ENCODE peak calls at places on chromosomes 13 and 19, in four cellular contexts. H, E, P and V are unnamed samples.

GRCh38 chr13:80379245-80379644 is 38.3 kb upstream of the SPRY2 start:
- DNase-seq in H (no peak), E (no peak), P (no peak), V (no peak)

GRCh38 chr13:19184176-19184575 is 2.6 kb upstream of the TUBA3C start:
- DNase-seq in H (no peak), E (no peak), P (no peak), V (peak)

GRCh38 chr13:43267916-43268315 is 244.5 kb downstream of the DNAJC15 start:
- DNase-seq in H (no peak), E (no peak), P (no peak), V (no peak)

GRCh38 chr19:46977548-46977947 is 42.1 kb upstream of the NPAS1 start:
- DNase-seq in H (no peak), E (no peak), P (peak), V (no peak)

GRCh38 chr13:83184819-83185218 is 697.5 kb downstream of the SLITRK1 start:
- DNase-seq in H (no peak), E (no peak), P (no peak), V (no peak)

GRCh38 chr19:47720669-47721068 is 7.4 kb downstream of the EHD2 start:
- DNase-seq in H (no peak), E (no peak), P (no peak), V (no peak)

GRCh38 chr19:5154129-5154798 is 185.4 kb downstream of the KDM4B start:
- DNase-seq in H (no peak), E (peak), P (peak), V (no peak)

GRCh38 chr13:23268441-23268840 is 87.7 kb downstream of the SGCG start:
- DNase-seq in H (peak), E (no peak), P (no peak), V (no peak)

GRCh38 chr13:99935772-99936171 is 35.8 kb downstream of the ZIC5 start:
- DNase-seq in H (no peak), E (no peak), P (no peak), V (no peak)

GRCh38 chr19:18610556-18611326 is 1.9 kb upstream of the TMEM59L start:
- DNase-seq in H (no peak), E (no peak), P (no peak), V (no peak)
- TF ChIP-seq POLR2AphosphoS5 in H (no peak), E (no peak), P (no peak), V (no peak)

DNA sequence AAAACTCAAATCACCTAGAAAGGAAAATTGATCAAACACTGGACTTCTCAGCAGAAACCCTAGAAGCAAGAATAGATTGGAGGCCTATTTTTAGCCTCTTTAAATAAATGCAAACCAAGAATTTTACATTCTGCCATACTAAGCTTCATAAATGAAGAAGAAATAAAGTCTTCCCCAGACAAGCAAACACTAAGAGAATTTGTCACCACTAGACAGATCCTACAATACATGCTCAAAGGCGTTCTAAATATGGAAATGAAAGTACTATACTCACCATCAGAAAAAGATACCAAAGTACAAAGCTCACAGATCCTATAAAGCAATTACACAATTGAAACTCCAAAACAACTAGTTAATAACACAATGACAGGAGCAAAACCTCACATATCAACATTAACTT is 578.1 kb downstream of the UQCRFS1 start:
- DNase-seq in H (no peak), E (no peak), P (no peak), V (no peak)
- TF ChIP-seq CTCF in H (no peak), E (no peak), P (no peak), V (no peak)

DNA sequence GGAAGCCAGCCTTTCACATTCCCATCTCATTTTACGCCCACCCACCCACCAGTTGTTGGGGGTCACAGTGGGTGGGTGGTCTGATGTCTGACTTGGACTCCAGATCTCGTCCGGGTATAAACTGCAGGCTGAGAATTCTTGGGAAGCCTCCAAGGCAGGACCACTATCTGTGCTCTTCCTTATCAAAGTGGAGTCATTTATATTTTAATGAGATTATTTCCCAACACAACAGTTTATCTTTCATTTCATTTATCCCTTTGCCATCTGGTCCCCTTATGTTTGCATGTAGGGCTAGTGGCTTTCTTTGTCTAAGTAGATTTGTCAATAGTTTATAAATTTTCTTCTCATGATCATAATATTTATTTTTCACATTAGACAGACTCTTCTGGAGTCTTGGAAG is 3.5 kb upstream of the FAM124A start:
- DNase-seq in H (no peak), E (no peak), P (no peak), V (no peak)
- TF ChIP-seq POLR2AphosphoS5 in H (no peak), E (no peak), P (no peak), V (no peak)

GRCh38 chr19:35596366-35596999 is 10.5 kb downstream of the PMIS2 start:
- DNase-seq in H (peak), E (peak), P (no peak), V (no peak)
- TF ChIP-seq CTCF in H (no peak), E (no peak), P (no peak), V (no peak)

DNA sequence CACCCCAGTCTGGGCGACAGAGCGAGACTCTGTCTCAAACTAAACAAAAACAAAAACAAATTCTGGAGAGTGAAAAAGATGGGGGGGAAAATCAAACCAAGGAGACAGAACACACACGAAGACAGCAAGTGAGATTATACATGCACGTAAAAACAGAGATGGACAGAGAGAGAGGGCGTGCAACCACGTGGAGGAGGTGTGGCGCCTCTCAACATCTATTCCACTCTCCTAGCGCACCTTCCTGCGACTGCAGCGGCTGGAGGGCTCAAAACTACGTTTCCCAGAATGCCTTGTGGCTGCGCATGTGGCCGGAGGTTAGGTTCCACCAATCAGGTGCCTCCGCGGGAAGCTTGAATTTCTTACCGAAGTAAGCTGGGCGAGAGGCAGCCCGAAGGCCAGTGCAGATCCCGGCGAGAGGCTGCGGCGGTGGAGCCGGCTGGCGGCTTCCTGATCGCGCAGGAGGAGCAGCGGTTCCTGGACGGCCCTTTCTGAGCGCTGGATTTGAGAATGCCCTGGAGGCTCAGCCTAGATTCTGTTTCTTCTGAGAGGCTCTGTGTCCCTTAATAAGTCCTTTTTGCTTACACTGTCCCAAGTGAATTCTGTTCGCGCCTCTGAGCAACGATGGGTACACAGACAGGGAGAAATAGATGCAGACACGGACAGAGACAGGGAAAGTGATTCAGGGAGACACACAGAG is 13.1 kb upstream of the NANOS2 start:
- DNase-seq in H (peak), E (peak), P (peak), V (no peak)
- TF ChIP-seq POLR2AphosphoS5 in H (peak), E (peak), P (peak), V (peak)

GRCh38 chr13:29564828-29565227 is 30.7 kb downstream of the SLC7A1 start:
- DNase-seq in H (no peak), E (no peak), P (no peak), V (no peak)
- TF ChIP-seq CTCF in H (no peak), E (no peak), P (no peak), V (no peak)

GRCh38 chr13:67230243-67230773 is at the start of gene PCDH9:
- DNase-seq in H (peak), E (peak), P (peak), V (peak)
- TF ChIP-seq POLR2AphosphoS5 in H (no peak), E (no peak), P (peak), V (peak)

DNA sequence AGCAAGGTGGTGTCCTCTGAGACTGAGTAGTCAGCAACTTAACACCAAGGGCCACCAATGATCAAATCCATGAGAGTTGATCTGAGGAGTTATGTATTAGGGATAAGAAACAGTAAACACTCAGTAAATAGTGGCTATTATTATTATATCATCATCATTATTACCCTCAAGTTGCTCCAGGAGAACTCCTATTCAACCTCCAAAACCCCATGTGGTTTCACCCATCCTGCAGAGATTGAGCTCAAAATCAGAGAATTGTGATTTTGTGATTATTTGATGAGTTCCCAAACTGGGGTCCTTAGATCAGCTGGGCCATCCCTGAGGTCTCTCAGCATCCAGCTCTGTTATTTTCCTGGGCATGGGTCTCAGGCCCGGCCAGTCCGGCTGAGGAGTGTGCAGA is 3.5 kb upstream of the CGB7 start:
- DNase-seq in H (no peak), E (no peak), P (no peak), V (no peak)
- TF ChIP-seq CTCF in H (no peak), E (no peak), P (no peak), V (no peak)

GRCh38 chr19:29666634-29667389 is 1.6 kb downstream of the PLEKHF1 start:
- DNase-seq in H (no peak), E (peak), P (peak), V (no peak)

GRCh38 chr19:29667390-29667783 is 2.1 kb downstream of the PLEKHF1 start:
- DNase-seq in H (no peak), E (no peak), P (peak), V (no peak)

GRCh38 chr19:29664753-29665214 is 477 bp upstream of the PLEKHF1 start:
- DNase-seq in H (no peak), E (no peak), P (no peak), V (no peak)

GRCh38 chr19:29665215-29665825 is at the start of gene PLEKHF1:
- DNase-seq in H (no peak), E (peak), P (peak), V (no peak)

DNA sequence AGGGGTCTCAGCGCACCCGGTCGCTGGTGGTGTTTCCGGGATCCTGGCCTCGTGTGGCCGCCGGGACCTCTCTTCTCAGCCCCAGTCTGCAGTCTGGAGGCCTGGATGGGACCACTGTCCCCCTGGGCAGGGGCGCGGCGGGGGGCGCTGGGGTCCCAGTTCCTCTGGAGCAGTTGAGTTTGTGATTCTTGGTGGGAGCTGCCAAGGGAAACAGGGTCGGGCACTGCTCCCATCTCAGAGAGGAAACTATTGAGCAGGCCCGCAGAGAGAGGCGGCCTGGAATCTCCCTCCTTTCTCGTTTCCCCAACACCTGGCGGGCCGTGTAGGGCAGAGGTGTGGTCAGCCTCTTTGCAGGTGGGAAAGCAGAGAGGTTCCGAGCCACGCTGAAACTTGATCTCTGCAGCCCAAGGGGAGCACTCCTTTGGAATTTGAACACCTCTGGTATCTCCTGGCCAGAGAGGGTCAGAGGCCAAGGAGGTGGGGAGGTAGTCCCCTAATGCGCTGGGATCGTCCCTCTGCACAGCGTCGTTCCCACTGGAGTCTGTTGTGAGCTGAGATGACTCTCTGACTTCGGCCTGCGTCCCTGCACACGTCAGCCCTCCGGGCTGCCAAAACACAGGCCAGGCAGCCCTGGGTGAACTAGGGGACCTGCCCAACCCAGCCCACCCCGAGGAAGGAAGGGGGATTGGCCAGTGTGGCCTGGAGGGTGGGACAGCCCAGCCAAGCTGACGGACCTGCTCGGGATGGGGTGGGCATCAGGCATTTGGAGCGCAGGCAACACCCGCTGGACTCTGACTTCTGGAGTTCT is 769 bp downstream of the PLEKHF1 start:
- DNase-seq in H (no peak), E (peak), P (no peak), V (no peak)
- TF ChIP-seq POLR2AphosphoS5 in H (peak), E (no peak), P (peak), V (peak)

DNA sequence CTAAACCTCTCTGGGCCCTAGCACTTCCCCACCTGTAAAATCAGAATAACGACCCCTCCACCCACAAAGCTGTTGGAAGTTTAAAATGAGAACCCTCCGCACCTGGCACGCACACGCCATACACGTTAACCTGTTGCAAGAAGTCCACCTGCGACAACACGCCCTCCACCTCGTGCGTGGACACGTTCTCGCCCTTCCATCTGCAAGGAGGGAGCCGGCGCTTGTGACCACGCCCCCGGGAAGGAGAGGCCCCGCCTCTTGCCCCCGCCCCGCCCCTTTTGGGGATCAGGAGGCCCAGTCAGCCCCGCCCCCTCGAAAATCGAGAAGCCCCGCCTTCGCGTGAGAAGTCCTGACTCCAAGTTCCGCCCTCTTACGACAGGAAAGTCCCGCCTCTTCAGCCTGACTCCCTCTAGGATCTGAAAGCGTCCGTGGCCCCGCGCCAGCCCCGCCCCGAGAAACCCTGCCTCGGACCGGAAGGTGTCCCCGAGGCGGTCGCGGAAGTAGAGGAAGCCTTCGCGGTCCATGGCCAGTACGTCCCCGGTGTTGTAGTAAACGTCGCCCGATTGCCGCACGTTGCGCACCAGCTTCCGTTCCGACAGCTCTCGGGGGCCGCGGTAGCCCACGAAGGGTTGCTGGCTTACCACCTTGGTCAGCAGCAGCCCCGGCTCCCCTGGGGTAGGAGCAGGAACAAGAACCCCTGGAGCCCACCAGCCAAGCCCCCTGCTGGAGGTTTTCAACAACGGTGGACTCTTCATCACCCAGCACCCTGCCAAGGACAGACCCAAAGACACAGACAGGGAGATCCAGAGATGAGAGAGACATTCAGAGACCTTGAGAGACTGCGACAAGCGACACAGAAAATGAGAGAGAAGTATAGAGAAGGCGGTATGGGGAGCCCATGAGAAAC is 12.5 kb downstream of the SLC27A5 start:
- DNase-seq in H (peak), E (peak), P (peak), V (no peak)
- TF ChIP-seq CTCF in H (peak), E (no peak), P (peak), V (no peak)